ENCODE peak calls at places on chromosomes 1 and 21, in four cellular contexts. F is IMR-90, Y is mesendoderm, X is H1. I is an unnamed sample.

GRCh38 chr1:89980605-89981004 is 14.3 kb upstream of the ZNF326 start:
- DNase-seq in X (no peak), Y (no peak), F (no peak), I (no peak)

GRCh38 chr21:45555251-45555556 is 13.0 kb upstream of the SLC19A1 start:
- DNase-seq in F (peak), Y (no peak), X (no peak), I (no peak)

GRCh38 chr21:30921129-30921528 is 39.7 kb upstream of the KRTAP11-1 start:
- DNase-seq in Y (no peak), X (no peak), F (no peak), I (no peak)

GRCh38 chr1:16979475-16980327 is 719 bp downstream of the MFAP2 start:
- DNase-seq in Y (peak), X (peak), F (no peak), I (no peak)

GRCh38 chr1:85340427-85340826 is 64.0 kb upstream of the BCL10 start:
- DNase-seq in F (no peak), X (no peak), Y (no peak), I (no peak)

GRCh38 chr1:29197590-29197924 is 15.9 kb upstream of the SRSF4 start:
- DNase-seq in Y (peak), F (peak), X (no peak), I (peak)

GRCh38 chr21:33128538-33128937 is 58.6 kb downstream of the OLIG1 start:
- DNase-seq in F (no peak), Y (no peak), X (no peak), I (no peak)

GRCh38 chr1:58363639-58364038 is 182.9 kb downstream of the OMA1 start:
- DNase-seq in X (no peak), Y (no peak), F (no peak), I (no peak)

GRCh38 chr1:10901091-10901893 is 104.8 kb upstream of the CASZ1 start:
- DNase-seq in Y (no peak), X (peak), F (no peak), I (no peak)

GRCh38 chr1:21607549-21608529 is 61.3 kb downstream of the RAP1GAP start:
- DNase-seq in F (peak), X (peak), Y (peak), I (peak)

GRCh38 chr21:43294194-43294902 is 125.5 kb downstream of the CRYAA start:
- DNase-seq in X (no peak), Y (no peak), F (no peak), I (no peak)

GRCh38 chr21:37206531-37206930 is 60.6 kb downstream of the VPS26C start:
- DNase-seq in X (no peak), F (no peak), Y (no peak), I (no peak)

GRCh38 chr21:37202221-37202805 is 64.8 kb downstream of the VPS26C start:
- DNase-seq in F (no peak), X (no peak), Y (no peak), I (no peak)

GRCh38 chr21:37207441-37208009 is 59.6 kb downstream of the VPS26C start:
- DNase-seq in F (no peak), X (no peak), Y (no peak), I (no peak)

GRCh38 chr21:37208056-37208705 is 59.0 kb downstream of the VPS26C start:
- DNase-seq in X (no peak), F (no peak), Y (no peak), I (no peak)

DNA sequence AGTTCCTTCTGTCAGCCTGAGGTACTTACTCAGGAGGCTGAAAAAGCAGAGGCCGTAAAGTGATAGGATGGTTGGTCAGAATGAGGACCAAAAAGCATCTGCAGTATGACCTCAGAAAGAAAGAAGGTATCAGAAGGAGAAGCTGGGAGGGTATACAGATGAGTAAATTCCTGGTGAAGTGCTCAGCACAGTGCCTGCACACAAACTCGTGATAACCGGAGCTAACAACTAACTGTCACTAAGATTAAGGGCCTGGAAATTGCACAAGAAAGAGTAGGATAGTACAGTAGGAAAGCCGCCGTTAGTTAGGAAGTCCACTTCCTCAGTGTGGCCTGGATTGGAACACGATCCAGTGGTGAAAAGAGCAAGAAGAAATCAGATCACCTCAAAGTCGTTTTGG is 62.6 kb downstream of the VPS26C start:
- DNase-seq in Y (no peak), X (no peak), F (peak), I (no peak)
- H3K27ac ChIP-seq in Y (no peak), X (no peak), F (no peak), I (no peak)

GRCh38 chr21:37064841-37065240 is 8.0 kb downstream of the PIGP start:
- DNase-seq in F (peak), Y (no peak), X (no peak), I (no peak)

GRCh38 chr21:37062592-37062933 is 10.3 kb downstream of the PIGP start:
- DNase-seq in Y (no peak), F (no peak), X (no peak), I (no peak)

GRCh38 chr21:37065561-37066177 is 7.2 kb downstream of the PIGP start:
- DNase-seq in F (no peak), Y (no peak), X (no peak), I (no peak)

GRCh38 chr21:37061926-37062591 is 10.8 kb downstream of the PIGP start:
- DNase-seq in Y (no peak), X (no peak), F (no peak), I (no peak)

GRCh38 chr21:37063433-37063832 is 9.4 kb downstream of the PIGP start:
- DNase-seq in X (no peak), Y (no peak), F (no peak), I (no peak)
- H3K56ac ChIP-seq in X (no peak), Y (no peak), F (no peak), I (no peak)

DNA sequence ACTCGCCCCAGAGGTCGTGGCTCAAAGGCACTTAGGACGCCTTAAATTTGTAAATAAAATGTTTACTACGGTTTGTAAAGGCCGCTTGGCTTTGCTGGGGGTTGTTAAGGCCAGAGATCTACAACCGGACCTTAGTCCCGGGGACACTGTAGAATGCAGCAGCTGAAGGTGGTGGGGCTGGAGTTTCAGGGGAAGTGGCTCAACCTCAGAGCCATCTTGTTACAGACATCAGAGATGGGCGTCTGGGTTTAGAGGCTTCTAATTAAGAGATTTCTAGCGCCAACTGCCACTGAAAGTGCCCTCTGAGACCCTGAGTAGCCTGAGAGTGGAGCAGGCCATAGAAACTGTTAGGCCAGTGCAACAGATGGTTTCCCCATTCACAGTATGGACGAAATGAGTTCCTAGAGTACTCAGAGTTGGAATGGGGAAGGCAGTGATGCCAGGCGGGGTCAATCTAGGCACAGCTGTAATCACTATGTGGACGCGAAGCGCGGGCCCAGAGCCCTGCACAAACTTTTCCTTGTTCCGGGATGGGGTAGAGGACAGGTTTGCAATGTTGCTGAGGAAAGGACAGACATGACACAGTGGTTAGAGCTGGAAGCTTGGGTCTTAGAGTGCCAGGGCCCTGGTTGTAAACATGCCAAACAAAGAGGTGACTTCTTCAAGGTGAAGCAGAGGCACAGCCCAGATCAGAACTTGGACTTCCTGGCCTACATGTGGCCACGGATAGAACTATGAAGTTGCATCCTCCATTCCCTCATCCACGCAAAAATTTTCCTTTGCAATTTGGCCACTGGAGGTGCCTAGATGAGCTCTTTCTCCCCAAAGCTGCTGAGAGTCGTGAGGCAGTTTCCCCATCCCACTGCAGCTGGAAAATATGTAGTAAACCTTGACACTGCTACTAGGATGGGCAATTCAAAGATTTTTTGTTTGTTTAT is 6.0 kb downstream of the HLX start:
- DNase-seq in Y (no peak), X (no peak), F (no peak), I (no peak)
- H3K27ac ChIP-seq in Y (no peak), X (no peak), F (no peak), I (no peak)

GRCh38 chr1:216788671-216789070 is 65.4 kb upstream of the ESRRG start:
- DNase-seq in F (no peak), X (no peak), Y (no peak), I (no peak)
- H3K56ac ChIP-seq in F (no peak), X (no peak), Y (no peak), I (no peak)

GRCh38 chr1:172255223-172255560 is 165.3 kb upstream of the C1orf105 start:
- DNase-seq in X (no peak), F (no peak), Y (peak), I (no peak)
- H3K27ac ChIP-seq in X (no peak), F (no peak), Y (no peak), I (no peak)

GRCh38 chr1:92792340-92792782 is 7.5 kb upstream of the EVI5 start:
- DNase-seq in F (no peak), Y (peak), X (no peak), I (no peak)
- H3K56ac ChIP-seq in F (no peak), Y (no peak), X (no peak), I (no peak)

GRCh38 chr1:35505911-35506798 is 51.0 kb downstream of the KIAA0319L start:
- DNase-seq in F (peak), X (no peak), Y (peak), I (no peak)
- H3K27ac ChIP-seq in F (no peak), X (no peak), Y (no peak), I (no peak)

I was measured in H9.